ENCODE peak calls at places on chromosomes 6 and 20, in eight cellular contexts. One of them, this sample, is unnamed.

GRCh38 chr20:56328861-56329260 is 29.9 kb upstream of the FAM210B start:
- DNase-seq in hepatocyte: peak
- DNase-seq in psoas muscle: no peak
- DNase-seq in foreskin keratinocyte: no peak
- DNase-seq in Calu3: peak
- DNase-seq in astrocyte: no peak
- DNase-seq in gastrocnemius medialis: no peak
- DNase-seq in astrocyte of the cerebellum: no peak
- DNase-seq in this sample: peak

GRCh38 chr6:47165918-47166317 is 123.8 kb upstream of the ADGRF1 start:
- DNase-seq in hepatocyte: no peak
- DNase-seq in psoas muscle: no peak
- DNase-seq in foreskin keratinocyte: no peak
- DNase-seq in Calu3: no peak
- DNase-seq in astrocyte: no peak
- DNase-seq in gastrocnemius medialis: no peak
- DNase-seq in astrocyte of the cerebellum: no peak
- DNase-seq in this sample: peak

GRCh38 chr6:50823130-50823920 is 4.7 kb downstream of the TFAP2B start:
- DNase-seq in hepatocyte: no peak
- DNase-seq in psoas muscle: no peak
- DNase-seq in foreskin keratinocyte: no peak
- DNase-seq in Calu3: no peak
- DNase-seq in astrocyte: no peak
- DNase-seq in gastrocnemius medialis: no peak
- DNase-seq in astrocyte of the cerebellum: no peak
- DNase-seq in this sample: no peak

GRCh38 chr6:30744054-30744805 is at the start of gene IER3:
- DNase-seq in hepatocyte: peak
- DNase-seq in psoas muscle: peak
- DNase-seq in foreskin keratinocyte: peak
- DNase-seq in Calu3: peak
- DNase-seq in astrocyte: peak
- DNase-seq in gastrocnemius medialis: peak
- DNase-seq in astrocyte of the cerebellum: peak
- DNase-seq in this sample: peak

GRCh38 chr6:30939473-30939872 is 1.3 kb upstream of the MUCL3 start:
- DNase-seq in hepatocyte: no peak
- DNase-seq in psoas muscle: no peak
- DNase-seq in foreskin keratinocyte: no peak
- DNase-seq in Calu3: no peak
- DNase-seq in astrocyte: peak
- DNase-seq in gastrocnemius medialis: no peak
- DNase-seq in astrocyte of the cerebellum: no peak
- DNase-seq in this sample: no peak

GRCh38 chr20:24544371-24544770 is 74.9 kb downstream of the SYNDIG1 start:
- DNase-seq in hepatocyte: no peak
- DNase-seq in psoas muscle: no peak
- DNase-seq in foreskin keratinocyte: no peak
- DNase-seq in Calu3: no peak
- DNase-seq in astrocyte: no peak
- DNase-seq in gastrocnemius medialis: no peak
- DNase-seq in astrocyte of the cerebellum: no peak
- DNase-seq in this sample: no peak

GRCh38 chr20:56989516-56989915 is 276.9 kb downstream of the BMP7 start:
- DNase-seq in hepatocyte: no peak
- DNase-seq in psoas muscle: no peak
- DNase-seq in foreskin keratinocyte: no peak
- DNase-seq in Calu3: no peak
- DNase-seq in astrocyte: peak
- DNase-seq in gastrocnemius medialis: no peak
- DNase-seq in astrocyte of the cerebellum: no peak
- DNase-seq in this sample: peak

GRCh38 chr6:2970753-2971419 is 481 bp downstream of the SERPINB6 start:
- DNase-seq in hepatocyte: peak
- DNase-seq in psoas muscle: peak
- DNase-seq in foreskin keratinocyte: no peak
- DNase-seq in Calu3: peak
- DNase-seq in astrocyte: peak
- DNase-seq in gastrocnemius medialis: peak
- DNase-seq in astrocyte of the cerebellum: no peak
- DNase-seq in this sample: peak

GRCh38 chr6:103893082-103893481 is 966.6 kb downstream of the HACE1 start:
- DNase-seq in hepatocyte: peak
- DNase-seq in psoas muscle: no peak
- DNase-seq in foreskin keratinocyte: no peak
- DNase-seq in Calu3: no peak
- DNase-seq in astrocyte: peak
- DNase-seq in gastrocnemius medialis: no peak
- DNase-seq in astrocyte of the cerebellum: no peak
- DNase-seq in this sample: peak

GRCh38 chr20:48035961-48036731 is 250.9 kb upstream of the SULF2 start:
- DNase-seq in hepatocyte: no peak
- DNase-seq in psoas muscle: no peak
- DNase-seq in foreskin keratinocyte: no peak
- DNase-seq in Calu3: no peak
- DNase-seq in astrocyte: no peak
- DNase-seq in gastrocnemius medialis: no peak
- DNase-seq in astrocyte of the cerebellum: no peak
- DNase-seq in this sample: no peak

GRCh38 chr6:110329348-110329728 is 28.8 kb downstream of the METTL24 start:
- DNase-seq in hepatocyte: peak
- DNase-seq in psoas muscle: no peak
- DNase-seq in foreskin keratinocyte: no peak
- DNase-seq in Calu3: no peak
- DNase-seq in astrocyte: no peak
- DNase-seq in gastrocnemius medialis: no peak
- DNase-seq in astrocyte of the cerebellum: no peak
- DNase-seq in this sample: no peak

GRCh38 chr6:85126448-85127178 is 323.3 kb upstream of the NT5E start:
- DNase-seq in hepatocyte: peak
- DNase-seq in psoas muscle: peak
- DNase-seq in foreskin keratinocyte: no peak
- DNase-seq in Calu3: peak
- DNase-seq in astrocyte: no peak
- DNase-seq in gastrocnemius medialis: no peak
- DNase-seq in astrocyte of the cerebellum: no peak
- DNase-seq in this sample: peak

GRCh38 chr6:14796974-14797762 is 448.7 kb upstream of the JARID2 start:
- DNase-seq in hepatocyte: no peak
- DNase-seq in psoas muscle: no peak
- DNase-seq in foreskin keratinocyte: no peak
- DNase-seq in Calu3: no peak
- DNase-seq in astrocyte: no peak
- DNase-seq in gastrocnemius medialis: no peak
- DNase-seq in astrocyte of the cerebellum: no peak
- DNase-seq in this sample: no peak

GRCh38 chr6:116369540-116370327 is 1.0 kb upstream of the DSE start:
- DNase-seq in hepatocyte: no peak
- DNase-seq in psoas muscle: no peak
- DNase-seq in foreskin keratinocyte: no peak
- DNase-seq in Calu3: no peak
- DNase-seq in astrocyte: no peak
- DNase-seq in gastrocnemius medialis: no peak
- DNase-seq in astrocyte of the cerebellum: no peak
- DNase-seq in this sample: peak

GRCh38 chr20:59753836-59754235 is 149.5 kb downstream of the PHACTR3 start:
- DNase-seq in hepatocyte: no peak
- DNase-seq in psoas muscle: no peak
- DNase-seq in foreskin keratinocyte: no peak
- DNase-seq in Calu3: no peak
- DNase-seq in astrocyte: no peak
- DNase-seq in gastrocnemius medialis: no peak
- DNase-seq in astrocyte of the cerebellum: no peak
- DNase-seq in this sample: no peak

GRCh38 chr6:48881551-48881950 is 581.5 kb downstream of the MMUT start:
- DNase-seq in hepatocyte: no peak
- DNase-seq in psoas muscle: no peak
- DNase-seq in foreskin keratinocyte: no peak
- DNase-seq in Calu3: no peak
- DNase-seq in astrocyte: no peak
- DNase-seq in gastrocnemius medialis: no peak
- DNase-seq in astrocyte of the cerebellum: no peak
- DNase-seq in this sample: peak

GRCh38 chr6:26025047-26025893 is 62.0 kb upstream of the HFE start:
- DNase-seq in hepatocyte: peak
- DNase-seq in psoas muscle: no peak
- DNase-seq in foreskin keratinocyte: peak
- DNase-seq in Calu3: peak
- DNase-seq in astrocyte: peak
- DNase-seq in gastrocnemius medialis: no peak
- DNase-seq in astrocyte of the cerebellum: no peak
- DNase-seq in this sample: peak

GRCh38 chr6:4812068-4812467 is 35.9 kb downstream of the CDYL start:
- DNase-seq in hepatocyte: no peak
- DNase-seq in psoas muscle: no peak
- DNase-seq in foreskin keratinocyte: no peak
- DNase-seq in Calu3: no peak
- DNase-seq in astrocyte: peak
- DNase-seq in gastrocnemius medialis: no peak
- DNase-seq in astrocyte of the cerebellum: no peak
- DNase-seq in this sample: peak

GRCh38 chr6:141669141-141669540 is 463.6 kb upstream of the GJE1 start:
- DNase-seq in hepatocyte: no peak
- DNase-seq in psoas muscle: no peak
- DNase-seq in foreskin keratinocyte: no peak
- DNase-seq in Calu3: no peak
- DNase-seq in astrocyte: no peak
- DNase-seq in gastrocnemius medialis: no peak
- DNase-seq in astrocyte of the cerebellum: no peak
- DNase-seq in this sample: no peak

GRCh38 chr6:25332671-25333071 is 53.5 kb downstream of the CARMIL1 start:
- DNase-seq in hepatocyte: no peak
- DNase-seq in psoas muscle: no peak
- DNase-seq in foreskin keratinocyte: no peak
- DNase-seq in Calu3: no peak
- DNase-seq in astrocyte: no peak
- DNase-seq in gastrocnemius medialis: no peak
- DNase-seq in astrocyte of the cerebellum: no peak
- DNase-seq in this sample: no peak

GRCh38 chr6:151681426-151682059 is 125.9 kb upstream of the ESR1 start:
- DNase-seq in hepatocyte: peak
- DNase-seq in psoas muscle: no peak
- DNase-seq in foreskin keratinocyte: no peak
- DNase-seq in Calu3: no peak
- DNase-seq in astrocyte: no peak
- DNase-seq in gastrocnemius medialis: no peak
- DNase-seq in astrocyte of the cerebellum: no peak
- DNase-seq in this sample: peak

DNA sequence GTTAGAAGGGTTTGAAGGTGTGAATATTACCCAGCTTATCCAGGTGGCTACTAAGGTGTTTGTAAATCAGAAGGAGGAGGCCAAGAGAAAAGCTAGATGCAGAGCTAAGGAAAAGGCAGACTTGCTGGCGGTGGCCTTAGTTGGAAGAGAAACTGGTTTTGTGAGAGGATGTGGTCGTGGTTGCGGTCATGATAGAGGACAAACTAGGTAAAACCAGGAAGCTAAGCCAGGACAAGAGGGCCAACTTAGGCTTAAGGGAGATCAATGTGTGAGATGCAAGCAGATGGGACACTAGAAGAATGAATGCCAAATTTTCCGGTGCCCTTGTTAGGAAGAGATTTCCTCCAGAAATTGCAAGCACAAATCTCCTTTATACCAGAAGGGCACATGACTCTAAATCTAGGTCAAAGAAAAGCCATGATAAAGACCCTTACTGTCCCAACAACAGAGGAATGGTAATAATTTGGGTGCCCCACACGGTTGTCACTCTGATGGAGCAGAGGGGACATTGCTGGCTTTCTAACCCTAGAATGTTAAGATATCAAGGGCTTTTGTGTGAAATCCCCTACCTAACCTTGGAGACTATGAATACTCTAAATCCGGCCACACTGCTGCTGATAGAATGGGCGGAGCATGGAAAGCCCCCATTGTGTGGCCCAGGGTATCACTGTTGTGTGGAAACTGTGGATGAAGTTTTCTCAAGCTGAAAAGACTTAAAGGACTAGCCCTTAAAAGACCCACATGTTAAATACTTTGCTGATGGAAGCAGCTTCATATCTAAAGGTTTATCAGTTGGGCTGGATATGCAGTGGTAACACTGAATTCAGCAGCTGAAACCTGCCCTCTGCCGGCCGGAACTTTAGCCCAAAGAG is 7.8 kb downstream of the IL22RA2 start:
- DNase-seq in hepatocyte: no peak
- DNase-seq in psoas muscle: no peak
- DNase-seq in foreskin keratinocyte: no peak
- DNase-seq in Calu3: peak
- DNase-seq in astrocyte: no peak
- DNase-seq in gastrocnemius medialis: no peak
- DNase-seq in astrocyte of the cerebellum: no peak
- DNase-seq in this sample: peak
- TF ChIP-seq CTCF in hepatocyte: no peak
- TF ChIP-seq CTCF in psoas muscle: no peak
- TF ChIP-seq CTCF in foreskin keratinocyte: peak
- TF ChIP-seq CTCF in Calu3: peak
- TF ChIP-seq CTCF in astrocyte: no peak
- TF ChIP-seq CTCF in gastrocnemius medialis: no peak
- TF ChIP-seq CTCF in astrocyte of the cerebellum: no peak
- TF ChIP-seq CTCF in this sample: peak

GRCh38 chr6:111804627-111805235 is 68.5 kb downstream of the FYN start:
- DNase-seq in hepatocyte: peak
- DNase-seq in psoas muscle: no peak
- DNase-seq in foreskin keratinocyte: no peak
- DNase-seq in Calu3: no peak
- DNase-seq in astrocyte: peak
- DNase-seq in gastrocnemius medialis: no peak
- DNase-seq in astrocyte of the cerebellum: peak
- DNase-seq in this sample: peak
- TF ChIP-seq CTCF in hepatocyte: peak
- TF ChIP-seq CTCF in psoas muscle: no peak
- TF ChIP-seq CTCF in foreskin keratinocyte: no peak
- TF ChIP-seq CTCF in Calu3: no peak
- TF ChIP-seq CTCF in astrocyte: peak
- TF ChIP-seq CTCF in gastrocnemius medialis: no peak
- TF ChIP-seq CTCF in astrocyte of the cerebellum: peak
- TF ChIP-seq CTCF in this sample: peak

DNA sequence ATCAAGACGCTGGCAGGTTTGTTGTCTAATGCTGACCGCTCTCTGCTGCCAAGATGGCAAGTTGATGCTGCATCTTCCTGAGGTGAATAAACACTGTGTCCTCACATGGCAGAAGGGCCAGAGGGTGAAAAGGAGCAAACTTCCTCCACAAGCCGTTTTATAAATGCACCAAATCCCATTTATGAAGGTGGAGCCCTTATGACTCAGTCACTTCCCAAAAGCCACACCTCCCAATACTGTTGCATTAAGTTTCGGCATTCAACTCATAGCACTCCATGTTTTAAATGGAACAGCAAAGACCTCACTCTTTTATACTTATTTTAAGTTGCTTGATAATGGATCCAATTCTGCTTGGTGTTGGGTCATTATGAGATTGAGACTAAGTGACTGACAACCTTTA is 316.6 kb downstream of the RFPL4B start:
- DNase-seq in hepatocyte: no peak
- DNase-seq in psoas muscle: no peak
- DNase-seq in foreskin keratinocyte: no peak
- DNase-seq in Calu3: no peak
- DNase-seq in astrocyte: no peak
- DNase-seq in gastrocnemius medialis: no peak
- DNase-seq in astrocyte of the cerebellum: no peak
- DNase-seq in this sample: no peak
- TF ChIP-seq CTCF in hepatocyte: no peak
- TF ChIP-seq CTCF in psoas muscle: no peak
- TF ChIP-seq CTCF in foreskin keratinocyte: no peak
- TF ChIP-seq CTCF in Calu3: no peak
- TF ChIP-seq CTCF in astrocyte: no peak
- TF ChIP-seq CTCF in gastrocnemius medialis: no peak
- TF ChIP-seq CTCF in astrocyte of the cerebellum: no peak
- TF ChIP-seq CTCF in this sample: no peak

GRCh38 chr6:165725201-165725600 is 62.2 kb upstream of the PDE10A start:
- DNase-seq in hepatocyte: no peak
- DNase-seq in psoas muscle: no peak
- DNase-seq in foreskin keratinocyte: no peak
- DNase-seq in Calu3: peak
- DNase-seq in astrocyte: no peak
- DNase-seq in gastrocnemius medialis: no peak
- DNase-seq in astrocyte of the cerebellum: no peak
- DNase-seq in this sample: no peak
- TF ChIP-seq CTCF in hepatocyte: no peak
- TF ChIP-seq CTCF in psoas muscle: no peak
- TF ChIP-seq CTCF in foreskin keratinocyte: no peak
- TF ChIP-seq CTCF in Calu3: peak
- TF ChIP-seq CTCF in astrocyte: no peak
- TF ChIP-seq CTCF in gastrocnemius medialis: no peak
- TF ChIP-seq CTCF in astrocyte of the cerebellum: no peak
- TF ChIP-seq CTCF in this sample: no peak